ENCODE peak calls at places on chromosomes 2 and 18, in five cellular contexts. One of them, this sample, is unnamed.

GRCh38 chr18:63947051-63947790 is 1.9 kb upstream of the HMSD start:
- DNase-seq in tibial artery: no peak
- DNase-seq in breast epithelium: no peak
- DNase-seq in upper lobe of right lung: no peak
- DNase-seq in vagina: no peak
- DNase-seq in this sample: no peak

GRCh38 chr18:4251873-4252272 is 203.2 kb downstream of the DLGAP1 start:
- DNase-seq in tibial artery: no peak
- DNase-seq in breast epithelium: no peak
- DNase-seq in upper lobe of right lung: no peak
- DNase-seq in vagina: no peak
- DNase-seq in this sample: no peak

GRCh38 chr18:50879302-50880107 is 587 bp downstream of the ME2 start:
- DNase-seq in tibial artery: peak; percentile 75
- DNase-seq in breast epithelium: no peak
- DNase-seq in upper lobe of right lung: peak; percentile 81
- DNase-seq in vagina: no peak
- DNase-seq in this sample: no peak

GRCh38 chr18:49664086-49664890 is 102.4 kb downstream of the LIPG start:
- DNase-seq in tibial artery: no peak
- DNase-seq in breast epithelium: no peak
- DNase-seq in upper lobe of right lung: no peak
- DNase-seq in vagina: no peak
- DNase-seq in this sample: no peak

GRCh38 chr2:20050104-20050711 is 1.2 kb downstream of the LAPTM4A start:
- DNase-seq in tibial artery: no peak
- DNase-seq in breast epithelium: no peak
- DNase-seq in upper lobe of right lung: no peak
- DNase-seq in vagina: no peak
- DNase-seq in this sample: no peak

GRCh38 chr2:11560806-11561205 is 27.0 kb downstream of the GREB1 start:
- DNase-seq in tibial artery: no peak
- DNase-seq in breast epithelium: no peak
- DNase-seq in upper lobe of right lung: peak; percentile 8
- DNase-seq in vagina: no peak
- DNase-seq in this sample: no peak

GRCh38 chr2:201250741-201251140 is 9.6 kb upstream of the CASP8 start:
- DNase-seq in tibial artery: no peak
- DNase-seq in breast epithelium: no peak
- DNase-seq in upper lobe of right lung: no peak
- DNase-seq in vagina: no peak
- DNase-seq in this sample: no peak

GRCh38 chr2:199850718-199851498 is at the start of gene FTCDNL1:
- DNase-seq in tibial artery: peak; percentile 74
- DNase-seq in breast epithelium: peak; percentile 62
- DNase-seq in upper lobe of right lung: peak; percentile 92
- DNase-seq in vagina: no peak
- DNase-seq in this sample: peak; percentile 88

DNA sequence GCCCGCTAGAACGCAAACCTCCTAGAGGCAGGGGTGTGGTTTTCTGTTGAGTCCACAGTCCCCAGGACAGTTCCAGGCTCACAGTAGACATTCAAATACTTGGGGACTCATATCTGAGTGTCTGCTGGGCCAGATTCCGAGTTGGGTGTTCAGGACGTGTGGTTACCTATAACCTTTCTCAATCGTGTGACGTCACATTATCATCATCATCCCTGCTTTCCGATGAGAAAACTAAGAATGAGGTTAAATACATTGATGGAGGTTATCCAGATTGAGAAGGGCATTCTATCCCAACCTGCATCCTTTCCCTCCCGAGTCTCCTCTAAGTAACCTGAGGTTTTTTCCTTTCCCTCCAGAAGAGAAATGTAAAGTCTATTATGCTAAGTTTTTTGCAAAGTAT is 204.6 kb downstream of the MGAT5 start:
- DNase-seq in tibial artery: peak; percentile 42
- DNase-seq in breast epithelium: no peak
- DNase-seq in upper lobe of right lung: no peak
- DNase-seq in vagina: no peak
- DNase-seq in this sample: no peak
- H3K4me1 ChIP-seq in tibial artery: no peaks in the 10 kb centered on the region
- H3K4me1 ChIP-seq in breast epithelium: no peaks in the 10 kb centered on the region
- H3K4me1 ChIP-seq in upper lobe of right lung: no peaks in the 10 kb centered on the region
- H3K4me1 ChIP-seq in vagina: no peaks in the 10 kb centered on the region
- H3K4me1 ChIP-seq in this sample: peaks cover 11% of the 10 kb centered on the region

GRCh38 chr18:27687351-27687979 is 489.5 kb downstream of the CDH2 start:
- DNase-seq in tibial artery: no peak
- DNase-seq in breast epithelium: no peak
- DNase-seq in upper lobe of right lung: no peak
- DNase-seq in vagina: no peak
- DNase-seq in this sample: no peak

GRCh38 chr18:27688581-27688980 is 488.3 kb downstream of the CDH2 start:
- DNase-seq in tibial artery: no peak
- DNase-seq in breast epithelium: no peak
- DNase-seq in upper lobe of right lung: no peak
- DNase-seq in vagina: no peak
- DNase-seq in this sample: no peak

GRCh38 chr18:27685807-27686412 is 491.0 kb downstream of the CDH2 start:
- DNase-seq in tibial artery: no peak
- DNase-seq in breast epithelium: no peak
- DNase-seq in upper lobe of right lung: no peak
- DNase-seq in vagina: no peak
- DNase-seq in this sample: no peak

GRCh38 chr18:27685071-27685470 is 491.9 kb downstream of the CDH2 start:
- DNase-seq in tibial artery: no peak
- DNase-seq in breast epithelium: no peak
- DNase-seq in upper lobe of right lung: no peak
- DNase-seq in vagina: no peak
- DNase-seq in this sample: no peak
- H3K4me1 ChIP-seq in tibial artery: no peaks in the 10 kb centered on the region
- H3K4me1 ChIP-seq in breast epithelium: no peaks in the 10 kb centered on the region
- H3K4me1 ChIP-seq in upper lobe of right lung: no peaks in the 10 kb centered on the region
- H3K4me1 ChIP-seq in vagina: no peaks in the 10 kb centered on the region
- H3K4me1 ChIP-seq in this sample: no peaks in the 10 kb centered on the region

GRCh38 chr2:16661536-16661935 is 4.1 kb downstream of the CYRIA start:
- DNase-seq in tibial artery: no peak
- DNase-seq in breast epithelium: no peak
- DNase-seq in upper lobe of right lung: no peak
- DNase-seq in vagina: no peak
- DNase-seq in this sample: no peak
- H3K4me1 ChIP-seq in tibial artery: peaks cover 30% of the 10 kb centered on the region
- H3K4me1 ChIP-seq in breast epithelium: peaks cover 7% of the 10 kb centered on the region
- H3K4me1 ChIP-seq in upper lobe of right lung: peaks cover 69% of the 10 kb centered on the region
- H3K4me1 ChIP-seq in vagina: peaks cover 87% of the 10 kb centered on the region
- H3K4me1 ChIP-seq in this sample: peaks cover 12% of the 10 kb centered on the region

GRCh38 chr2:96241901-96242611 is 23.7 kb downstream of the TMEM127 start:
- DNase-seq in tibial artery: no peak
- DNase-seq in breast epithelium: no peak
- DNase-seq in upper lobe of right lung: no peak
- DNase-seq in vagina: no peak
- DNase-seq in this sample: peak; percentile 53
- H3K4me1 ChIP-seq in tibial artery: no peaks in the 10 kb centered on the region
- H3K4me1 ChIP-seq in breast epithelium: no peaks in the 10 kb centered on the region
- H3K4me1 ChIP-seq in upper lobe of right lung: peaks cover 9% of the 10 kb centered on the region
- H3K4me1 ChIP-seq in vagina: peaks cover 8% of the 10 kb centered on the region
- H3K4me1 ChIP-seq in this sample: no peaks in the 10 kb centered on the region

GRCh38 chr2:134310450-134311079 is 56.7 kb downstream of the MGAT5 start:
- DNase-seq in tibial artery: peak; percentile 68
- DNase-seq in breast epithelium: no peak
- DNase-seq in upper lobe of right lung: no peak
- DNase-seq in vagina: no peak
- DNase-seq in this sample: peak; percentile 50
- H3K4me1 ChIP-seq in tibial artery: peaks cover 11% of the 10 kb centered on the region
- H3K4me1 ChIP-seq in breast epithelium: no peaks in the 10 kb centered on the region
- H3K4me1 ChIP-seq in upper lobe of right lung: peaks cover 13% of the 10 kb centered on the region
- H3K4me1 ChIP-seq in vagina: peaks cover 9% of the 10 kb centered on the region
- H3K4me1 ChIP-seq in this sample: no peaks in the 10 kb centered on the region

GRCh38 chr2:60998628-60999545 is 18.6 kb upstream of the PEX13 start:
- DNase-seq in tibial artery: no peak
- DNase-seq in breast epithelium: no peak
- DNase-seq in upper lobe of right lung: no peak
- DNase-seq in vagina: no peak
- DNase-seq in this sample: no peak

GRCh38 chr2:60991644-60992043 is 25.9 kb upstream of the PEX13 start:
- DNase-seq in tibial artery: no peak
- DNase-seq in breast epithelium: no peak
- DNase-seq in upper lobe of right lung: no peak
- DNase-seq in vagina: no peak
- DNase-seq in this sample: no peak

GRCh38 chr2:60992985-60993392 is 24.5 kb upstream of the PEX13 start:
- DNase-seq in tibial artery: no peak
- DNase-seq in breast epithelium: no peak
- DNase-seq in upper lobe of right lung: no peak
- DNase-seq in vagina: no peak
- DNase-seq in this sample: peak; percentile 32

DNA sequence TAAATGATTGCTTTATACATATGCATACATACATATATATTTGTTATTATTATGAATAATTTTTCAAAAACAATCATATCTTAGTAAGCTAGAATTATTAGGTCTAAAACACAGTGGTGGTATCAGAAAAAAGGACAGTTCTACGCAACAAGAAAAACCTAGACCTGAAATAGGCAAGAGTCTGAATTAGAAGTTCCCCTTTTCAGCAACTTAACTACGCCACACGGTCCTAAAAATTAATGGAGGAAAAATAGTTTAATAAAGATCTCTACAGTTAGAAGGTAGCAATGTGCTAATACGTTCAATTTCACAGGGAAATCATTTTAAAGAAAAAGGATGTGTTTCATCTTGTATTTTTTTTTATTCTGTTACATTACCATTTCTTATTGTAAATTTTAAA is 22.1 kb upstream of the PEX13 start:
- DNase-seq in tibial artery: no peak
- DNase-seq in breast epithelium: no peak
- DNase-seq in upper lobe of right lung: no peak
- DNase-seq in vagina: no peak
- DNase-seq in this sample: no peak
- H3K4me1 ChIP-seq in tibial artery: no peaks in the 10 kb centered on the region
- H3K4me1 ChIP-seq in breast epithelium: no peaks in the 10 kb centered on the region
- H3K4me1 ChIP-seq in upper lobe of right lung: no peaks in the 10 kb centered on the region
- H3K4me1 ChIP-seq in vagina: no peaks in the 10 kb centered on the region
- H3K4me1 ChIP-seq in this sample: no peaks in the 10 kb centered on the region

DNA sequence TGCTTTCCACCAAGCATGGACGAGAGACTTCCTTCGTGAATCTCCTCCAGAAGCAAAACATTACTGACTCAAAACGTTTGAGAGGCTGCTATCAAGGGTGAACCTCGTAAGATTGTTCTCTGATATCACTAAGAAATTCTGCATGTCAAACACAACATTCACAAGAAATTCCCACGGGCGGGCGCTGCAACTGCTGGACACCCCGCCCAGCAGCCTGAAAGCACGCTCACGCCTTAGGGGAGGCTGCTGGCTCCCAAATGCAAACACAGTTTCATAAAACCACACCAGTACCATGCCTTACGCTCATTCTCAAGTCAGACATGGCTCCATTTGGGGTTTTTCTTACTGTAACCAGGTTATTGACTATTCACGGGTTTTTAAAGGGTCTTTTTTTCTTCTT is 39.0 kb downstream of the MBP start:
- DNase-seq in tibial artery: no peak
- DNase-seq in breast epithelium: no peak
- DNase-seq in upper lobe of right lung: no peak
- DNase-seq in vagina: no peak
- DNase-seq in this sample: peak; percentile 41
- H3K4me1 ChIP-seq in tibial artery: peaks cover 4% of the 10 kb centered on the region
- H3K4me1 ChIP-seq in breast epithelium: peaks cover 3% of the 10 kb centered on the region
- H3K4me1 ChIP-seq in upper lobe of right lung: peaks cover 29% of the 10 kb centered on the region
- H3K4me1 ChIP-seq in vagina: peaks cover 41% of the 10 kb centered on the region
- H3K4me1 ChIP-seq in this sample: no peaks in the 10 kb centered on the region

DNA sequence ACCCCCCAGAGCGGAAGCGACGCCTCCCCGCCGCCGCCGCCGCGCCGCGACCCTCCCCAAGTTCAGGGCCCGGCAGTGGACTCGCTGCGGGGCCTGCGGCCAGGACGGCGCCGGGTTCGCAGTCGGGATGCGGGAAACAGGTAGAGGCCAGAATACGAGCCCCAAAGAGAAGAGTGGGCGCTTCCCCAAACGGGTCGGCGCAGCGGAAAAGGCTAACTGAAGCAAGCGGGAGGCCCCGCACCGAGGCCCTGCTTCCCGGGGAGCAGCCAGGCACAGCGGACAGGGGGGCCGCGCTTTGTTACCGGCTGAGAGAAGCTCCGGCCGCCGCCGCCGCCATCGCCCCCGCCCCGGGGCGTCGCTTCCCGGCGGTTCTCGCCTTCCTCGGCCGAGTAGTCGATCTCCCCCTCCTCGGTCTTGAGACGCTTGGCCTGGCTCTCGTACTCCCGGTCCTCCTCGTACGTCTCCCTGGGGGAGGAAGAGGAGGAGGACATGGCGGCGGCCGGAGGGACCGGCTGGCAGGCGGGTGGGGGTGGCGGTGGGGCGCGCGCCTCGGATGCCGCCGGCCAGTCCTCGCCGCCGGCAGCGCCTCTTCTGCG is 494 bp downstream of the HNRNPLL start:
- DNase-seq in tibial artery: peak; percentile 85
- DNase-seq in breast epithelium: peak; percentile 65
- DNase-seq in upper lobe of right lung: peak; percentile 71
- DNase-seq in vagina: no peak
- DNase-seq in this sample: peak; percentile 84
- H3K4me1 ChIP-seq in tibial artery: peaks cover 25% of the 10 kb centered on the region
- H3K4me1 ChIP-seq in breast epithelium: no peaks in the 10 kb centered on the region
- H3K4me1 ChIP-seq in upper lobe of right lung: peaks cover 40% of the 10 kb centered on the region
- H3K4me1 ChIP-seq in vagina: peaks cover 41% of the 10 kb centered on the region
- H3K4me1 ChIP-seq in this sample: peaks cover 26% of the 10 kb centered on the region

This sample was measured in kidney.